ENCODE peak calls at places on chromosomes 11 and 22, in four cellular contexts. D is omental fat pad; S is activated naive CD8-positive, alpha-beta T cell treated with anti-CD3 and anti-CD28 coated beads, Interleukin-2, amount 50 U/mL, for 24 hours; A is activated B cell treated with CpG ODN at 0.5 μM for 24 hours. I is an unnamed sample.

GRCh38 chr11:86737223-86737622 is 63.1 kb upstream of the PRSS23 start:
- DNase-seq in D (no peak), S (no peak), A (no peak), I (no peak)

GRCh38 chr11:1259076-1259461 is 36.2 kb downstream of the MUC5B start:
- DNase-seq in D (no peak), S (no peak), A (no peak), I (no peak)

GRCh38 chr22:21013742-21014201 is 1.2 kb upstream of the P2RX6 start:
- DNase-seq in D (no peak), S (no peak), A (no peak), I (no peak)

GRCh38 chr11:24589064-24589463 is 92.2 kb downstream of the LUZP2 start:
- DNase-seq in D (no peak), S (no peak), A (no peak), I (no peak)

GRCh38 chr11:130099356-130099755 is 29.7 kb downstream of the APLP2 start:
- DNase-seq in D (no peak), S (no peak), A (no peak), I (no peak)

GRCh38 chr11:115611343-115611742 is 107.1 kb upstream of the CADM1 start:
- DNase-seq in D (no peak), S (no peak), A (no peak), I (no peak)

GRCh38 chr22:50009765-50010675 is 2.5 kb downstream of the IL17REL start:
- DNase-seq in D (no peak), S (no peak), A (no peak), I (no peak)

GRCh38 chr11:976431-977160 is 50.9 kb downstream of the AP2A2 start:
- DNase-seq in D (no peak), S (no peak), A (no peak), I (no peak)

GRCh38 chr22:30611197-30611596 is 4.2 kb downstream of the TCN2 start:
- DNase-seq in D (no peak), S (no peak), A (no peak), I (no peak)

GRCh38 chr11:77819921-77820564 is 479 bp downstream of the RSF1 start:
- DNase-seq in D (no peak), S (peak), A (no peak), I (no peak)

GRCh38 chr22:19903031-19903430 is 38.5 kb upstream of the COMT start:
- DNase-seq in D (no peak), S (no peak), A (no peak), I (no peak)

GRCh38 chr22:42688241-42688913 is 32.3 kb downstream of the A4GALT start:
- DNase-seq in D (peak), S (no peak), A (no peak), I (peak)

GRCh38 chr22:44678980-44679647 is 22.9 kb upstream of the PRR5 start:
- DNase-seq in D (no peak), S (no peak), A (no peak), I (no peak)

GRCh38 chr11:131637469-131638175 is 267.2 kb downstream of the NTM start:
- DNase-seq in D (no peak), S (no peak), A (no peak), I (no peak)

GRCh38 chr11:64023731-64024710 is 11.7 kb upstream of the FLRT1 start:
- DNase-seq in D (no peak), S (no peak), A (no peak), I (no peak)

GRCh38 chr11:61912530-61912898 is 4.9 kb downstream of the RAB3IL1 start:
- DNase-seq in D (peak), S (no peak), A (no peak), I (no peak)

GRCh38 chr11:126392638-126393023 is 37.1 kb downstream of the ST3GAL4 start:
- DNase-seq in D (no peak), S (no peak), A (no peak), I (no peak)

GRCh38 chr11:75467311-75467710 is 34.3 kb upstream of the KLHL35 start:
- DNase-seq in D (no peak), S (no peak), A (no peak), I (no peak)

GRCh38 chr11:132234878-132235277 is 864.5 kb downstream of the NTM start:
- DNase-seq in D (no peak), S (no peak), A (no peak), I (no peak)

GRCh38 chr11:110198031-110198729 is 98.2 kb downstream of the RDX start:
- DNase-seq in D (no peak), S (no peak), A (no peak), I (no peak)

GRCh38 chr22:47597041-47597440 is 834.6 kb downstream of the TBC1D22A start:
- DNase-seq in D (no peak), S (no peak), A (no peak), I (no peak)

GRCh38 chr11:67656278-67656922 is 5.9 kb upstream of the ACY3 start:
- DNase-seq in D (no peak), S (no peak), A (no peak), I (no peak)

GRCh38 chr11:109845437-109845836 is 247.8 kb upstream of the ZC3H12C start:
- DNase-seq in D (no peak), S (no peak), A (no peak), I (no peak)

I was measured in Caki2.